ENCODE peak calls at places on chromosomes 2 and 18, in five cellular contexts. B is fibroblast of lung; F is upper lobe of right lung; X is mucosa of descending colon; W is activated CD8-positive, alpha-beta T cell treated with anti-CD3 and anti-CD28 coated beads, Interleukin-2, amount 10 ng/mL, durations not matched to agents 7 days and 5 days. J is an unnamed sample.

GRCh38 chr18:69840445-69840844 is 107.2 kb downstream of the CD226 start:
- DNase-seq in B (peak; percentile 69), F (no peak), X (no peak), W (no peak), J (no peak)

GRCh38 chr2:198950813-198951212 is 506.9 kb downstream of the SATB2 start:
- DNase-seq in W (no peak), F (no peak), X (no peak), B (no peak), J (no peak)

GRCh38 chr18:50803579-50803978 is 16.2 kb downstream of the MRO start:
- DNase-seq in W (no peak), B (no peak), F (no peak), X (no peak), J (no peak)

GRCh38 chr2:148674063-148675020 is 29.8 kb downstream of the EPC2 start:
- DNase-seq in W (peak; percentile 46), B (peak; percentile 37), X (no peak), F (no peak), J (no peak)

GRCh38 chr18:68397241-68398035 is 317.5 kb downstream of the TMX3 start:
- DNase-seq in B (peak; percentile 69), X (no peak), F (no peak), W (no peak), J (no peak)

GRCh38 chr2:224650815-224651439 is 65.2 kb downstream of the CCDC195 start:
- DNase-seq in F (no peak), X (no peak), B (peak; percentile 43), W (peak; percentile 23), J (no peak)

GRCh38 chr18:11096411-11096810 is 53.0 kb downstream of the PIEZO2 start:
- DNase-seq in W (no peak), X (no peak), F (no peak), B (no peak), J (no peak)

GRCh38 chr2:172247203-172247602 is 144.5 kb upstream of the DLX2 start:
- DNase-seq in B (no peak), F (no peak), X (no peak), W (no peak), J (no peak)

GRCh38 chr2:234793211-234793610 is 158.6 kb upstream of the SH3BP4 start:
- DNase-seq in X (no peak), F (no peak), B (peak; percentile 36), W (no peak), J (no peak)

GRCh38 chr18:10321987-10322386 is 132.4 kb upstream of the APCDD1 start:
- DNase-seq in B (no peak), W (no peak), X (no peak), F (no peak), J (peak; percentile 47)

GRCh38 chr2:229235136-229235914 is 35.8 kb downstream of the PID1 start:
- DNase-seq in X (no peak), W (no peak), F (no peak), B (peak; percentile 21), J (no peak)

GRCh38 chr18:11994346-11994707 is 13.0 kb downstream of the IMPA2 start:
- DNase-seq in X (peak; percentile 76), F (no peak), W (no peak), B (peak; percentile 30), J (no peak)

GRCh38 chr2:240433973-240434727 is 1.3 kb upstream of the GPC1 start:
- DNase-seq in B (peak; percentile 97), X (peak; percentile 60), W (no peak), F (peak; percentile 67), J (peak; percentile 74)

GRCh38 chr2:24304621-24305020 is 55.7 kb downstream of the ITSN2 start:
- DNase-seq in B (no peak), F (no peak), W (no peak), X (no peak), J (no peak)

GRCh38 chr18:58653814-58654509 is 17.3 kb upstream of the MALT1 start:
- DNase-seq in F (no peak), B (peak; percentile 73), X (no peak), W (no peak), J (no peak)

GRCh38 chr2:113770929-113771328 is 14.5 kb upstream of the SLC35F5 start:
- DNase-seq in X (no peak), W (no peak), F (no peak), B (no peak), J (no peak)

GRCh38 chr18:23824704-23825103 is 135.5 kb downstream of the LAMA3 start:
- DNase-seq in B (peak; percentile 65), F (no peak), W (no peak), X (no peak), J (no peak)

GRCh38 chr18:38718365-38718901 is 1152.8 kb upstream of the CELF4 start:
- DNase-seq in W (no peak), F (no peak), B (no peak), X (peak; percentile 44), J (no peak)

GRCh38 chr2:233354500-233354924 is 218 bp downstream of the DGKD start:
- DNase-seq in X (peak; percentile 75), B (no peak), W (no peak), F (no peak), J (no peak)

GRCh38 chr2:950627-950992 is at the start of gene SNTG2:
- DNase-seq in B (no peak), F (no peak), X (no peak), W (peak; percentile 73), J (no peak)

GRCh38 chr2:129829577-129829976 is 149.9 kb upstream of the RAB6C start:
- DNase-seq in F (no peak), X (no peak), B (no peak), W (no peak), J (no peak)

GRCh38 chr18:37575646-37576045 is 10.0 kb upstream of the CELF4 start:
- DNase-seq in B (no peak), W (no peak), F (peak; percentile 53), X (no peak), J (no peak)

GRCh38 chr18:70322928-70323327 is 34.1 kb downstream of the SOCS6 start:
- DNase-seq in B (peak; percentile 78), X (no peak), F (no peak), W (no peak), J (no peak)

GRCh38 chr2:134375935-134376334 is 122.1 kb downstream of the MGAT5 start:
- DNase-seq in X (no peak), F (no peak), B (peak; percentile 78), W (no peak), J (no peak)

GRCh38 chr2:28951910-28952805 is 28.9 kb upstream of the TOGARAM2 start:
- DNase-seq in W (no peak), B (no peak), F (no peak), X (no peak), J (no peak)

J was measured in cardiac septum.